ENCODE peak calls at places on chromosomes 4 and X, in seven cellular contexts. F is choroid plexus epithelial cell; V is effector memory CD4-positive, alpha-beta T cell; R is Calu3; W is HepG2; I is glomerular endothelial cell; Z is stimulated activated CD8-positive, alpha-beta memory T cell treated with anti-CD3 and anti-CD28 coated beads, Interleukin-15, amount 100 ng/mL, for 4 hours. N is an unnamed sample.

GRCh38 chrX:17769701-17770269 is 32.5 kb downstream of the SCML1 start:
- DNase-seq in F (no peak), V (no peak), R (no peak), W (no peak), I (no peak), Z (peak), N (no peak)

GRCh38 chrX:75603833-75604232 is 81.0 kb upstream of the ZDHHC15 start:
- DNase-seq in F (peak), V (no peak), R (no peak), W (peak), I (peak), Z (no peak), N (peak)

GRCh38 chr4:139030614-139031235 is 15.1 kb downstream of the NOCT start:
- DNase-seq in F (peak), V (peak), R (peak), W (peak), I (peak), Z (peak), N (peak)

GRCh38 chr4:81565137-81565870 is 93.6 kb upstream of the RASGEF1B start:
- DNase-seq in F (peak), V (no peak), R (peak), W (no peak), I (no peak), Z (no peak), N (peak)

GRCh38 chrX:153967536-153968214 is 3.9 kb downstream of the HCFC1 start:
- DNase-seq in F (no peak), V (no peak), R (no peak), W (no peak), I (no peak), Z (no peak), N (no peak)

GRCh38 chrX:97399400-97399799 is 515.7 kb downstream of the RPA4 start:
- DNase-seq in F (peak), V (no peak), R (no peak), W (no peak), I (no peak), Z (no peak), N (peak)

GRCh38 chr4:13527192-13527982 is 16.9 kb downstream of the NKX3-2 start:
- DNase-seq in F (no peak), V (no peak), R (no peak), W (no peak), I (no peak), Z (no peak), N (no peak)

GRCh38 chr4:102420563-102421221 is 75.4 kb upstream of the SLC39A8 start:
- DNase-seq in F (peak), V (no peak), R (no peak), W (peak), I (no peak), Z (no peak), N (peak)

GRCh38 chr4:156889616-156890594 is 81.7 kb downstream of the PDGFC start:
- DNase-seq in F (peak), V (no peak), R (peak), W (no peak), I (no peak), Z (no peak), N (peak)

N was measured in fibroblast of villous mesenchyme.